ENCODE peak calls at places on chromosomes 11 and 22, in ten cellular contexts. One of them, this sample, is unnamed.

GRCh38 chr11:90639687-90640086 is 416.8 kb upstream of the CHORDC1 start:
- DNase-seq in GM23248: no peak
- DNase-seq in iris pigment epithelial cell: peak; percentile 10
- DNase-seq in NCI-H1105 treated with DMSO at 0.1 percent for 48 hours: no peak
- DNase-seq in adrenal gland: no peak
- DNase-seq in naive thymus-derived CD4-positive, alpha-beta T cell: no peak
- DNase-seq in C1 segment of cervical spinal cord: no peak
- DNase-seq in mucosa of descending colon: no peak
- DNase-seq in endothelial cell of umbilical vein: peak; percentile 9
- DNase-seq in stimulated activated CD4-positive, alpha-beta T cell treated with anti-CD3 and anti-CD28 coated beads, Interleukin-2, amount 100 ng/mL, for 48 hours: no peak
- DNase-seq in this sample: no peak

GRCh38 chr22:20121856-20122415 is 4.9 kb upstream of the TRMT2A start:
- DNase-seq in GM23248: no peak
- DNase-seq in iris pigment epithelial cell: no peak
- DNase-seq in NCI-H1105 treated with DMSO at 0.1 percent for 48 hours: no peak
- DNase-seq in adrenal gland: no peak
- DNase-seq in naive thymus-derived CD4-positive, alpha-beta T cell: no peak
- DNase-seq in C1 segment of cervical spinal cord: no peak
- DNase-seq in mucosa of descending colon: no peak
- DNase-seq in endothelial cell of umbilical vein: no peak
- DNase-seq in stimulated activated CD4-positive, alpha-beta T cell treated with anti-CD3 and anti-CD28 coated beads, Interleukin-2, amount 100 ng/mL, for 48 hours: no peak
- DNase-seq in this sample: no peak

GRCh38 chr11:20729597-20730095 is 60.3 kb downstream of the NELL1 start:
- DNase-seq in GM23248: no peak
- DNase-seq in iris pigment epithelial cell: no peak
- DNase-seq in NCI-H1105 treated with DMSO at 0.1 percent for 48 hours: no peak
- DNase-seq in adrenal gland: no peak
- DNase-seq in naive thymus-derived CD4-positive, alpha-beta T cell: no peak
- DNase-seq in C1 segment of cervical spinal cord: no peak
- DNase-seq in mucosa of descending colon: no peak
- DNase-seq in endothelial cell of umbilical vein: no peak
- DNase-seq in stimulated activated CD4-positive, alpha-beta T cell treated with anti-CD3 and anti-CD28 coated beads, Interleukin-2, amount 100 ng/mL, for 48 hours: no peak
- DNase-seq in this sample: no peak

GRCh38 chr11:56843816-56844215 is 95.3 kb upstream of the OR9G4 start:
- DNase-seq in GM23248: peak; percentile 12
- DNase-seq in iris pigment epithelial cell: no peak
- DNase-seq in NCI-H1105 treated with DMSO at 0.1 percent for 48 hours: no peak
- DNase-seq in adrenal gland: no peak
- DNase-seq in naive thymus-derived CD4-positive, alpha-beta T cell: no peak
- DNase-seq in C1 segment of cervical spinal cord: no peak
- DNase-seq in mucosa of descending colon: no peak
- DNase-seq in endothelial cell of umbilical vein: no peak
- DNase-seq in stimulated activated CD4-positive, alpha-beta T cell treated with anti-CD3 and anti-CD28 coated beads, Interleukin-2, amount 100 ng/mL, for 48 hours: no peak
- DNase-seq in this sample: no peak

GRCh38 chr11:24163146-24163545 is 333.7 kb upstream of the LUZP2 start:
- DNase-seq in GM23248: peak; percentile 11
- DNase-seq in iris pigment epithelial cell: peak; percentile 45
- DNase-seq in NCI-H1105 treated with DMSO at 0.1 percent for 48 hours: no peak
- DNase-seq in adrenal gland: no peak
- DNase-seq in naive thymus-derived CD4-positive, alpha-beta T cell: no peak
- DNase-seq in C1 segment of cervical spinal cord: no peak
- DNase-seq in mucosa of descending colon: no peak
- DNase-seq in endothelial cell of umbilical vein: no peak
- DNase-seq in stimulated activated CD4-positive, alpha-beta T cell treated with anti-CD3 and anti-CD28 coated beads, Interleukin-2, amount 100 ng/mL, for 48 hours: no peak
- DNase-seq in this sample: no peak

GRCh38 chr11:1116104-1116503 is 41.4 kb downstream of the MUC2 start:
- DNase-seq in GM23248: no peak
- DNase-seq in iris pigment epithelial cell: no peak
- DNase-seq in NCI-H1105 treated with DMSO at 0.1 percent for 48 hours: no peak
- DNase-seq in adrenal gland: peak; percentile 1
- DNase-seq in naive thymus-derived CD4-positive, alpha-beta T cell: no peak
- DNase-seq in C1 segment of cervical spinal cord: no peak
- DNase-seq in mucosa of descending colon: peak; percentile 13
- DNase-seq in endothelial cell of umbilical vein: no peak
- DNase-seq in stimulated activated CD4-positive, alpha-beta T cell treated with anti-CD3 and anti-CD28 coated beads, Interleukin-2, amount 100 ng/mL, for 48 hours: no peak
- DNase-seq in this sample: no peak

GRCh38 chr11:95092549-95093324 is 3.1 kb downstream of the ENDOD1 start:
- DNase-seq in GM23248: peak; percentile 78
- DNase-seq in iris pigment epithelial cell: peak; percentile 78
- DNase-seq in NCI-H1105 treated with DMSO at 0.1 percent for 48 hours: no peak
- DNase-seq in adrenal gland: peak; percentile 34
- DNase-seq in naive thymus-derived CD4-positive, alpha-beta T cell: peak; percentile 12
- DNase-seq in C1 segment of cervical spinal cord: no peak
- DNase-seq in mucosa of descending colon: peak; percentile 55
- DNase-seq in endothelial cell of umbilical vein: peak; percentile 27
- DNase-seq in stimulated activated CD4-positive, alpha-beta T cell treated with anti-CD3 and anti-CD28 coated beads, Interleukin-2, amount 100 ng/mL, for 48 hours: peak; percentile 36
- DNase-seq in this sample: no peak

GRCh38 chr11:69353696-69354544 is 60.0 kb downstream of the MYEOV start:
- DNase-seq in GM23248: no peak
- DNase-seq in iris pigment epithelial cell: no peak
- DNase-seq in NCI-H1105 treated with DMSO at 0.1 percent for 48 hours: no peak
- DNase-seq in adrenal gland: no peak
- DNase-seq in naive thymus-derived CD4-positive, alpha-beta T cell: no peak
- DNase-seq in C1 segment of cervical spinal cord: no peak
- DNase-seq in mucosa of descending colon: no peak
- DNase-seq in endothelial cell of umbilical vein: no peak
- DNase-seq in stimulated activated CD4-positive, alpha-beta T cell treated with anti-CD3 and anti-CD28 coated beads, Interleukin-2, amount 100 ng/mL, for 48 hours: no peak
- DNase-seq in this sample: no peak

GRCh38 chr11:61369372-61370348 is 7.5 kb downstream of the TMEM138 start:
- DNase-seq in GM23248: peak; percentile 84
- DNase-seq in iris pigment epithelial cell: peak; percentile 94
- DNase-seq in NCI-H1105 treated with DMSO at 0.1 percent for 48 hours: no peak
- DNase-seq in adrenal gland: peak; percentile 90
- DNase-seq in naive thymus-derived CD4-positive, alpha-beta T cell: no peak
- DNase-seq in C1 segment of cervical spinal cord: no peak
- DNase-seq in mucosa of descending colon: no peak
- DNase-seq in endothelial cell of umbilical vein: no peak
- DNase-seq in stimulated activated CD4-positive, alpha-beta T cell treated with anti-CD3 and anti-CD28 coated beads, Interleukin-2, amount 100 ng/mL, for 48 hours: no peak
- DNase-seq in this sample: no peak

GRCh38 chr11:110689306-110689705 is 22.9 kb downstream of the ARHGAP20 start:
- DNase-seq in GM23248: no peak
- DNase-seq in iris pigment epithelial cell: no peak
- DNase-seq in NCI-H1105 treated with DMSO at 0.1 percent for 48 hours: no peak
- DNase-seq in adrenal gland: no peak
- DNase-seq in naive thymus-derived CD4-positive, alpha-beta T cell: no peak
- DNase-seq in C1 segment of cervical spinal cord: no peak
- DNase-seq in mucosa of descending colon: no peak
- DNase-seq in endothelial cell of umbilical vein: no peak
- DNase-seq in stimulated activated CD4-positive, alpha-beta T cell treated with anti-CD3 and anti-CD28 coated beads, Interleukin-2, amount 100 ng/mL, for 48 hours: no peak
- DNase-seq in this sample: no peak

GRCh38 chr11:102177126-102177525 is 66.9 kb downstream of the YAP1 start:
- DNase-seq in GM23248: peak; percentile 42
- DNase-seq in iris pigment epithelial cell: peak; percentile 34
- DNase-seq in NCI-H1105 treated with DMSO at 0.1 percent for 48 hours: no peak
- DNase-seq in adrenal gland: no peak
- DNase-seq in naive thymus-derived CD4-positive, alpha-beta T cell: no peak
- DNase-seq in C1 segment of cervical spinal cord: no peak
- DNase-seq in mucosa of descending colon: no peak
- DNase-seq in endothelial cell of umbilical vein: no peak
- DNase-seq in stimulated activated CD4-positive, alpha-beta T cell treated with anti-CD3 and anti-CD28 coated beads, Interleukin-2, amount 100 ng/mL, for 48 hours: no peak
- DNase-seq in this sample: no peak

GRCh38 chr11:115452245-115452644 is 52.0 kb downstream of the CADM1 start:
- DNase-seq in GM23248: no peak
- DNase-seq in iris pigment epithelial cell: no peak
- DNase-seq in NCI-H1105 treated with DMSO at 0.1 percent for 48 hours: no peak
- DNase-seq in adrenal gland: no peak
- DNase-seq in naive thymus-derived CD4-positive, alpha-beta T cell: no peak
- DNase-seq in C1 segment of cervical spinal cord: no peak
- DNase-seq in mucosa of descending colon: no peak
- DNase-seq in endothelial cell of umbilical vein: no peak
- DNase-seq in stimulated activated CD4-positive, alpha-beta T cell treated with anti-CD3 and anti-CD28 coated beads, Interleukin-2, amount 100 ng/mL, for 48 hours: no peak
- DNase-seq in this sample: no peak

GRCh38 chr11:18171377-18172000 is 1.1 kb upstream of the MRGPRX4 start:
- DNase-seq in GM23248: peak; percentile 52
- DNase-seq in iris pigment epithelial cell: peak; percentile 27
- DNase-seq in NCI-H1105 treated with DMSO at 0.1 percent for 48 hours: no peak
- DNase-seq in adrenal gland: peak; percentile 48
- DNase-seq in naive thymus-derived CD4-positive, alpha-beta T cell: no peak
- DNase-seq in C1 segment of cervical spinal cord: no peak
- DNase-seq in mucosa of descending colon: no peak
- DNase-seq in endothelial cell of umbilical vein: no peak
- DNase-seq in stimulated activated CD4-positive, alpha-beta T cell treated with anti-CD3 and anti-CD28 coated beads, Interleukin-2, amount 100 ng/mL, for 48 hours: no peak
- DNase-seq in this sample: peak; percentile 53

GRCh38 chr22:38104084-38104483 is 6.4 kb downstream of the BAIAP2L2 start:
- DNase-seq in GM23248: peak; percentile 47
- DNase-seq in iris pigment epithelial cell: peak; percentile 24
- DNase-seq in NCI-H1105 treated with DMSO at 0.1 percent for 48 hours: no peak
- DNase-seq in adrenal gland: no peak
- DNase-seq in naive thymus-derived CD4-positive, alpha-beta T cell: no peak
- DNase-seq in C1 segment of cervical spinal cord: no peak
- DNase-seq in mucosa of descending colon: peak; percentile 7
- DNase-seq in endothelial cell of umbilical vein: no peak
- DNase-seq in stimulated activated CD4-positive, alpha-beta T cell treated with anti-CD3 and anti-CD28 coated beads, Interleukin-2, amount 100 ng/mL, for 48 hours: no peak
- DNase-seq in this sample: peak; percentile 62

GRCh38 chr11:35784699-35785098 is 122.1 kb downstream of the TRIM44 start:
- DNase-seq in GM23248: no peak
- DNase-seq in iris pigment epithelial cell: no peak
- DNase-seq in NCI-H1105 treated with DMSO at 0.1 percent for 48 hours: no peak
- DNase-seq in adrenal gland: no peak
- DNase-seq in naive thymus-derived CD4-positive, alpha-beta T cell: no peak
- DNase-seq in C1 segment of cervical spinal cord: no peak
- DNase-seq in mucosa of descending colon: no peak
- DNase-seq in endothelial cell of umbilical vein: no peak
- DNase-seq in stimulated activated CD4-positive, alpha-beta T cell treated with anti-CD3 and anti-CD28 coated beads, Interleukin-2, amount 100 ng/mL, for 48 hours: no peak
- DNase-seq in this sample: no peak

GRCh38 chr11:94732617-94733292 is 35.4 kb upstream of the AMOTL1 start:
- DNase-seq in GM23248: peak; percentile 42
- DNase-seq in iris pigment epithelial cell: peak; percentile 84
- DNase-seq in NCI-H1105 treated with DMSO at 0.1 percent for 48 hours: no peak
- DNase-seq in adrenal gland: peak; percentile 50
- DNase-seq in naive thymus-derived CD4-positive, alpha-beta T cell: no peak
- DNase-seq in C1 segment of cervical spinal cord: no peak
- DNase-seq in mucosa of descending colon: no peak
- DNase-seq in endothelial cell of umbilical vein: peak; percentile 95
- DNase-seq in stimulated activated CD4-positive, alpha-beta T cell treated with anti-CD3 and anti-CD28 coated beads, Interleukin-2, amount 100 ng/mL, for 48 hours: no peak
- DNase-seq in this sample: no peak

GRCh38 chr11:8262552-8263108 is 1.0 kb downstream of the LMO1 start:
- DNase-seq in GM23248: peak; percentile 86
- DNase-seq in iris pigment epithelial cell: peak; percentile 76
- DNase-seq in NCI-H1105 treated with DMSO at 0.1 percent for 48 hours: peak; percentile 55
- DNase-seq in adrenal gland: peak; percentile 59
- DNase-seq in naive thymus-derived CD4-positive, alpha-beta T cell: no peak
- DNase-seq in C1 segment of cervical spinal cord: no peak
- DNase-seq in mucosa of descending colon: peak; percentile 32
- DNase-seq in endothelial cell of umbilical vein: peak; percentile 31
- DNase-seq in stimulated activated CD4-positive, alpha-beta T cell treated with anti-CD3 and anti-CD28 coated beads, Interleukin-2, amount 100 ng/mL, for 48 hours: no peak
- DNase-seq in this sample: peak; percentile 78

GRCh38 chr11:65032216-65032615 is 5.0 kb downstream of the SNX15 start:
- DNase-seq in GM23248: no peak
- DNase-seq in iris pigment epithelial cell: no peak
- DNase-seq in NCI-H1105 treated with DMSO at 0.1 percent for 48 hours: no peak
- DNase-seq in adrenal gland: no peak
- DNase-seq in naive thymus-derived CD4-positive, alpha-beta T cell: no peak
- DNase-seq in C1 segment of cervical spinal cord: no peak
- DNase-seq in mucosa of descending colon: no peak
- DNase-seq in endothelial cell of umbilical vein: no peak
- DNase-seq in stimulated activated CD4-positive, alpha-beta T cell treated with anti-CD3 and anti-CD28 coated beads, Interleukin-2, amount 100 ng/mL, for 48 hours: no peak
- DNase-seq in this sample: no peak

GRCh38 chr11:34680918-34681554 is 60.1 kb downstream of the EHF start:
- DNase-seq in GM23248: peak; percentile 77
- DNase-seq in iris pigment epithelial cell: peak; percentile 29
- DNase-seq in NCI-H1105 treated with DMSO at 0.1 percent for 48 hours: no peak
- DNase-seq in adrenal gland: peak; percentile 50
- DNase-seq in naive thymus-derived CD4-positive, alpha-beta T cell: no peak
- DNase-seq in C1 segment of cervical spinal cord: no peak
- DNase-seq in mucosa of descending colon: no peak
- DNase-seq in endothelial cell of umbilical vein: peak; percentile 56
- DNase-seq in stimulated activated CD4-positive, alpha-beta T cell treated with anti-CD3 and anti-CD28 coated beads, Interleukin-2, amount 100 ng/mL, for 48 hours: no peak
- DNase-seq in this sample: no peak

GRCh38 chr11:61168858-61169257 is 7.6 kb upstream of the VPS37C start:
- DNase-seq in GM23248: no peak
- DNase-seq in iris pigment epithelial cell: no peak
- DNase-seq in NCI-H1105 treated with DMSO at 0.1 percent for 48 hours: no peak
- DNase-seq in adrenal gland: no peak
- DNase-seq in naive thymus-derived CD4-positive, alpha-beta T cell: no peak
- DNase-seq in C1 segment of cervical spinal cord: no peak
- DNase-seq in mucosa of descending colon: no peak
- DNase-seq in endothelial cell of umbilical vein: no peak
- DNase-seq in stimulated activated CD4-positive, alpha-beta T cell treated with anti-CD3 and anti-CD28 coated beads, Interleukin-2, amount 100 ng/mL, for 48 hours: no peak
- DNase-seq in this sample: no peak

GRCh38 chr11:23233075-23233474 is 372.8 kb upstream of the CCDC179 start:
- DNase-seq in GM23248: peak; percentile 57
- DNase-seq in iris pigment epithelial cell: peak; percentile 73
- DNase-seq in NCI-H1105 treated with DMSO at 0.1 percent for 48 hours: no peak
- DNase-seq in adrenal gland: no peak
- DNase-seq in naive thymus-derived CD4-positive, alpha-beta T cell: no peak
- DNase-seq in C1 segment of cervical spinal cord: no peak
- DNase-seq in mucosa of descending colon: no peak
- DNase-seq in endothelial cell of umbilical vein: peak; percentile 84
- DNase-seq in stimulated activated CD4-positive, alpha-beta T cell treated with anti-CD3 and anti-CD28 coated beads, Interleukin-2, amount 100 ng/mL, for 48 hours: no peak
- DNase-seq in this sample: no peak

GRCh38 chr11:128582496-128583366 is 4.6 kb downstream of the ETS1 start:
- DNase-seq in GM23248: peak; percentile 97
- DNase-seq in iris pigment epithelial cell: peak; percentile 99
- DNase-seq in NCI-H1105 treated with DMSO at 0.1 percent for 48 hours: no peak
- DNase-seq in adrenal gland: no peak
- DNase-seq in naive thymus-derived CD4-positive, alpha-beta T cell: no peak
- DNase-seq in C1 segment of cervical spinal cord: no peak
- DNase-seq in mucosa of descending colon: no peak
- DNase-seq in endothelial cell of umbilical vein: peak; percentile 64
- DNase-seq in stimulated activated CD4-positive, alpha-beta T cell treated with anti-CD3 and anti-CD28 coated beads, Interleukin-2, amount 100 ng/mL, for 48 hours: no peak
- DNase-seq in this sample: peak; percentile 69

GRCh38 chr11:6563121-6563619 is 40.2 kb downstream of the RRP8 start:
- DNase-seq in GM23248: no peak
- DNase-seq in iris pigment epithelial cell: no peak
- DNase-seq in NCI-H1105 treated with DMSO at 0.1 percent for 48 hours: no peak
- DNase-seq in adrenal gland: no peak
- DNase-seq in naive thymus-derived CD4-positive, alpha-beta T cell: no peak
- DNase-seq in C1 segment of cervical spinal cord: no peak
- DNase-seq in mucosa of descending colon: no peak
- DNase-seq in endothelial cell of umbilical vein: no peak
- DNase-seq in stimulated activated CD4-positive, alpha-beta T cell treated with anti-CD3 and anti-CD28 coated beads, Interleukin-2, amount 100 ng/mL, for 48 hours: no peak
- DNase-seq in this sample: no peak

GRCh38 chr11:46294365-46295309 is 17.2 kb downstream of the CREB3L1 start:
- DNase-seq in GM23248: peak; percentile 95
- DNase-seq in iris pigment epithelial cell: peak; percentile 92
- DNase-seq in NCI-H1105 treated with DMSO at 0.1 percent for 48 hours: no peak
- DNase-seq in adrenal gland: peak; percentile 71
- DNase-seq in naive thymus-derived CD4-positive, alpha-beta T cell: no peak
- DNase-seq in C1 segment of cervical spinal cord: no peak
- DNase-seq in mucosa of descending colon: no peak
- DNase-seq in endothelial cell of umbilical vein: no peak
- DNase-seq in stimulated activated CD4-positive, alpha-beta T cell treated with anti-CD3 and anti-CD28 coated beads, Interleukin-2, amount 100 ng/mL, for 48 hours: no peak
- DNase-seq in this sample: peak; percentile 78

GRCh38 chr11:102494216-102494615 is 36.3 kb downstream of the MMP7 start:
- DNase-seq in GM23248: peak; percentile 89
- DNase-seq in iris pigment epithelial cell: peak; percentile 42
- DNase-seq in NCI-H1105 treated with DMSO at 0.1 percent for 48 hours: no peak
- DNase-seq in adrenal gland: no peak
- DNase-seq in naive thymus-derived CD4-positive, alpha-beta T cell: no peak
- DNase-seq in C1 segment of cervical spinal cord: no peak
- DNase-seq in mucosa of descending colon: peak; percentile 40
- DNase-seq in endothelial cell of umbilical vein: peak; percentile 85
- DNase-seq in stimulated activated CD4-positive, alpha-beta T cell treated with anti-CD3 and anti-CD28 coated beads, Interleukin-2, amount 100 ng/mL, for 48 hours: no peak
- DNase-seq in this sample: no peak

GRCh38 chr22:39344046-39344390 is 5.8 kb upstream of the SYNGR1 start:
- DNase-seq in GM23248: no peak
- DNase-seq in iris pigment epithelial cell: no peak
- DNase-seq in NCI-H1105 treated with DMSO at 0.1 percent for 48 hours: no peak
- DNase-seq in adrenal gland: no peak
- DNase-seq in naive thymus-derived CD4-positive, alpha-beta T cell: no peak
- DNase-seq in C1 segment of cervical spinal cord: no peak
- DNase-seq in mucosa of descending colon: no peak
- DNase-seq in endothelial cell of umbilical vein: no peak
- DNase-seq in stimulated activated CD4-positive, alpha-beta T cell treated with anti-CD3 and anti-CD28 coated beads, Interleukin-2, amount 100 ng/mL, for 48 hours: no peak
- DNase-seq in this sample: no peak

GRCh38 chr22:25067851-25068421 is 115.4 kb downstream of the KIAA1671 start:
- DNase-seq in GM23248: peak; percentile 32
- DNase-seq in iris pigment epithelial cell: no peak
- DNase-seq in NCI-H1105 treated with DMSO at 0.1 percent for 48 hours: no peak
- DNase-seq in adrenal gland: peak; percentile 87
- DNase-seq in naive thymus-derived CD4-positive, alpha-beta T cell: peak; percentile 92
- DNase-seq in C1 segment of cervical spinal cord: peak; percentile 33
- DNase-seq in mucosa of descending colon: peak; percentile 52
- DNase-seq in endothelial cell of umbilical vein: no peak
- DNase-seq in stimulated activated CD4-positive, alpha-beta T cell treated with anti-CD3 and anti-CD28 coated beads, Interleukin-2, amount 100 ng/mL, for 48 hours: peak; percentile 48
- DNase-seq in this sample: no peak

GRCh38 chr11:111565111-111565720 is 24.7 kb downstream of the LAYN start:
- DNase-seq in GM23248: peak; percentile 83
- DNase-seq in iris pigment epithelial cell: peak; percentile 71
- DNase-seq in NCI-H1105 treated with DMSO at 0.1 percent for 48 hours: peak; percentile 77
- DNase-seq in adrenal gland: peak; percentile 62
- DNase-seq in naive thymus-derived CD4-positive, alpha-beta T cell: peak; percentile 64
- DNase-seq in C1 segment of cervical spinal cord: no peak
- DNase-seq in mucosa of descending colon: peak; percentile 37
- DNase-seq in endothelial cell of umbilical vein: peak; percentile 77
- DNase-seq in stimulated activated CD4-positive, alpha-beta T cell treated with anti-CD3 and anti-CD28 coated beads, Interleukin-2, amount 100 ng/mL, for 48 hours: peak; percentile 62
- DNase-seq in this sample: peak; percentile 66